ENCODE peak calls at places on chromosomes 1 and 21, in eight cellular contexts. C is activated CD4-positive, alpha-beta T cell treated with anti-CD3 and anti-CD28 coated beads for 48 hours; H is left ventricle myocardium superior; K is activated effector memory CD4-positive, alpha-beta T cell treated with anti-CD3 and anti-CD28 coated beads, Interleukin-2, amount 50 U/mL, for 16 hours; V is NT2/D1; W is posterior cingulate gyrus; F is RCC 7860; N is nucleus accumbens. E is an unnamed sample.

GRCh38 chr21:42627527-42628289 is 25.7 kb upstream of the PDE9A start:
- DNase-seq in C (no peak), H (peak; percentile 92), K (peak; percentile 45), V (no peak), W (peak; percentile 72), F (no peak), N (no peak), E (peak; percentile 86)

GRCh38 chr1:28323720-28324119 is 5.1 kb upstream of the MED18 start:
- DNase-seq in C (no peak), H (no peak), K (peak; percentile 2), V (no peak), W (no peak), F (no peak), N (no peak), E (no peak)

GRCh38 chr1:106998431-106999002 is 58.0 kb upstream of the PRMT6 start:
- DNase-seq in C (no peak), H (no peak), K (no peak), V (no peak), W (no peak), F (no peak), N (no peak), E (no peak)

GRCh38 chr1:59484090-59484489 is 187.2 kb downstream of the FGGY start:
- DNase-seq in C (no peak), H (no peak), K (no peak), V (no peak), W (no peak), F (peak; percentile 73), N (no peak), E (no peak)

GRCh38 chr1:171457412-171457811 is 27.9 kb upstream of the PRRC2C start:
- DNase-seq in C (no peak), H (no peak), K (no peak), V (no peak), W (no peak), F (no peak), N (no peak), E (no peak)

GRCh38 chr1:36125129-36125991 is at the start of gene COL8A2:
- DNase-seq in C (no peak), H (peak; percentile 71), K (no peak), V (no peak), W (no peak), F (no peak), N (no peak), E (peak; percentile 61)

GRCh38 chr1:38328278-38329035 is 281.9 kb upstream of the POU3F1 start:
- DNase-seq in C (no peak), H (no peak), K (no peak), V (no peak), W (peak; percentile 88), F (no peak), N (no peak), E (no peak)

GRCh38 chr1:171610385-171610784 is 11.7 kb upstream of the MYOCOS start:
- DNase-seq in C (no peak), H (no peak), K (no peak), V (no peak), W (no peak), F (peak; percentile 52), N (no peak), E (no peak)

GRCh38 chr21:40555129-40555528 is 291.8 kb downstream of the DSCAM start:
- DNase-seq in C (no peak), H (no peak), K (no peak), V (no peak), W (no peak), F (no peak), N (no peak), E (no peak)

GRCh38 chr1:158999301-159000069 is 10.2 kb upstream of the IFI16 start:
- DNase-seq in C (no peak), H (peak; percentile 69), K (no peak), V (peak; percentile 96), W (peak; percentile 96), F (no peak), N (peak; percentile 71), E (peak; percentile 86)

GRCh38 chr1:229884765-229885164 is 182.3 kb upstream of the GALNT2 start:
- DNase-seq in C (no peak), H (peak; percentile 46), K (no peak), V (no peak), W (peak; percentile 75), F (no peak), N (no peak), E (no peak)

GRCh38 chr1:237186733-237187132 is 144.7 kb downstream of the RYR2 start:
- DNase-seq in C (no peak), H (no peak), K (no peak), V (no peak), W (peak; percentile 86), F (no peak), N (no peak), E (no peak)

GRCh38 chr1:39632491-39633417 is 6.7 kb downstream of the HEYL start:
- DNase-seq in C (no peak), H (peak; percentile 88), K (no peak), V (no peak), W (peak; percentile 63), F (no peak), N (peak; percentile 44), E (peak; percentile 94)

GRCh38 chr1:207424570-207425131 is 29.5 kb upstream of the CR2 start:
- DNase-seq in C (no peak), H (no peak), K (no peak), V (no peak), W (no peak), F (no peak), N (no peak), E (no peak)

GRCh38 chr21:34790341-34790740 is 121.5 kb downstream of the CLIC6 start:
- DNase-seq in C (no peak), H (no peak), K (no peak), V (no peak), W (no peak), F (no peak), N (no peak), E (no peak)

GRCh38 chr21:41932191-41932575 is 21.6 kb downstream of the C2CD2 start:
- DNase-seq in C (no peak), H (no peak), K (no peak), V (no peak), W (peak; percentile 55), F (peak; percentile 79), N (no peak), E (no peak)

GRCh38 chr21:32520885-32521735 is 64.2 kb downstream of the TCP10L start:
- DNase-seq in C (no peak), H (peak; percentile 94), K (peak; percentile 37), V (no peak), W (peak; percentile 93), F (peak; percentile 43), N (peak; percentile 26), E (peak; percentile 95)

GRCh38 chr1:167718926-167719691 is 2.7 kb upstream of the MPZL1 start:
- DNase-seq in C (no peak), H (no peak), K (no peak), V (no peak), W (no peak), F (no peak), N (no peak), E (no peak)

GRCh38 chr1:100353988-100354387 is 1.7 kb downstream of the CDC14A start:
- DNase-seq in C (no peak), H (no peak), K (no peak), V (no peak), W (no peak), F (peak; percentile 80), N (no peak), E (no peak)

GRCh38 chr1:1060281-1061000 is 13.7 kb downstream of the RNF223 start:
- DNase-seq in C (no peak), H (no peak), K (no peak), V (no peak), W (no peak), F (no peak), N (no peak), E (no peak)

GRCh38 chr1:74847720-74848119 is 114.8 kb downstream of the TYW3 start:
- DNase-seq in C (no peak), H (no peak), K (no peak), V (no peak), W (no peak), F (no peak), N (no peak), E (no peak)

GRCh38 chr1:31218705-31219104 is 21.0 kb downstream of the NKAIN1 start:
- DNase-seq in C (no peak), H (no peak), K (no peak), V (no peak), W (peak; percentile 93), F (no peak), N (peak; percentile 72), E (no peak)

GRCh38 chr1:17273096-17273495 is 24.2 kb downstream of the PADI3 start:
- DNase-seq in C (no peak), H (no peak), K (no peak), V (no peak), W (no peak), F (no peak), N (no peak), E (no peak)

GRCh38 chr1:191888996-191889622 is 269.2 kb upstream of the RGS18 start:
- DNase-seq in C (no peak), H (no peak), K (no peak), V (no peak), W (no peak), F (no peak), N (no peak), E (no peak)

GRCh38 chr1:47232187-47232874 is at the start of gene TAL1:
- DNase-seq in C (no peak), H (peak; percentile 42), K (no peak), V (no peak), W (no peak), F (no peak), N (no peak), E (peak; percentile 71)

GRCh38 chr1:246592695-246593094 is 26.4 kb downstream of the CNST start:
- DNase-seq in C (no peak), H (no peak), K (no peak), V (no peak), W (no peak), F (no peak), N (no peak), E (no peak)

GRCh38 chr1:77888429-77889239 is at the start of gene NEXN:
- DNase-seq in C (peak; percentile 22), H (peak; percentile 94), K (peak; percentile 63), V (peak; percentile 88), W (peak; percentile 92), F (peak; percentile 55), N (peak; percentile 27), E (peak; percentile 94)

GRCh38 chr1:2882968-2883696 is 81.6 kb upstream of the TTC34 start:
- DNase-seq in C (no peak), H (no peak), K (no peak), V (no peak), W (no peak), F (no peak), N (no peak), E (no peak)

GRCh38 chr1:14924012-14924452 is 229.5 kb upstream of the TMEM51 start:
- DNase-seq in C (peak; percentile 35), H (peak; percentile 84), K (peak; percentile 74), V (no peak), W (peak; percentile 95), F (peak; percentile 64), N (peak; percentile 62), E (peak; percentile 81)

GRCh38 chr1:212232020-212232570 is 53.1 kb upstream of the PPP2R5A start:
- DNase-seq in C (no peak), H (no peak), K (no peak), V (no peak), W (no peak), F (no peak), N (no peak), E (no peak)

GRCh38 chr1:233364695-233365539 is 37.4 kb downstream of the MAP3K21 start:
- DNase-seq in C (no peak), H (no peak), K (no peak), V (no peak), W (no peak), F (peak; percentile 63), N (no peak), E (no peak)